ENCODE peak calls at places on chromosomes 11 and 22, in nine cellular contexts. W, I, E, L, V, A, D, Y and N are unnamed samples.

GRCh38 chr22:36328635-36329216 is 59.0 kb downstream of the MYH9 start:
- DNase-seq in W (peak; percentile 92), I (peak; percentile 75), E (no peak), L (peak; percentile 70), V (peak; percentile 57), A (peak; percentile 94), D (no peak), Y (peak; percentile 97), N (peak; percentile 69)

GRCh38 chr11:3092603-3093141 is 35.4 kb upstream of the CARS1 start:
- DNase-seq in W (no peak), I (no peak), E (no peak), L (no peak), V (no peak), A (no peak), D (no peak), Y (no peak), N (no peak)

GRCh38 chr11:1150769-1151365 is 6.9 kb upstream of the MUC5AC start:
- DNase-seq in W (peak; percentile 65), I (no peak), E (peak; percentile 52), L (no peak), V (no peak), A (peak; percentile 12), D (peak; percentile 36), Y (peak; percentile 69), N (peak; percentile 18)

GRCh38 chr11:35138949-35139881 is at the start of gene CD44:
- DNase-seq in W (peak; percentile 58), I (peak; percentile 94), E (peak; percentile 83), L (peak; percentile 72), V (peak; percentile 79), A (peak; percentile 80), D (peak; percentile 84), Y (peak; percentile 91), N (peak; percentile 89)

GRCh38 chr11:125802387-125802786 is 14.5 kb downstream of the PATE3 start:
- DNase-seq in W (no peak), I (no peak), E (no peak), L (no peak), V (no peak), A (no peak), D (no peak), Y (no peak), N (no peak)

GRCh38 chr11:14578551-14578956 is 58.4 kb upstream of the PSMA1 start:
- DNase-seq in W (peak; percentile 89), I (peak; percentile 83), E (peak; percentile 41), L (no peak), V (peak; percentile 30), A (peak; percentile 13), D (peak; percentile 61), Y (peak; percentile 83), N (peak; percentile 15)

GRCh38 chr11:10302744-10303557 is 1.9 kb upstream of the ADM start:
- DNase-seq in W (peak; percentile 78), I (peak; percentile 87), E (peak; percentile 98), L (no peak), V (peak; percentile 86), A (no peak), D (peak; percentile 96), Y (peak; percentile 77), N (peak; percentile 86)

GRCh38 chr11:19352072-19352735 is 111.5 kb upstream of the E2F8 start:
- DNase-seq in W (no peak), I (no peak), E (no peak), L (peak; percentile 38), V (no peak), A (no peak), D (no peak), Y (no peak), N (no peak)

GRCh38 chr11:17388609-17389204 is at the start of gene KCNJ11:
- DNase-seq in W (no peak), I (no peak), E (peak; percentile 35), L (no peak), V (no peak), A (no peak), D (peak; percentile 27), Y (no peak), N (no peak)

GRCh38 chr11:9568854-9569587 is 4.4 kb upstream of the WEE1 start:
- DNase-seq in W (peak; percentile 96), I (no peak), E (peak; percentile 94), L (peak; percentile 96), V (peak; percentile 64), A (peak; percentile 91), D (peak; percentile 91), Y (peak; percentile 96), N (peak; percentile 95)

GRCh38 chr11:132804258-132804657 is 728.0 kb downstream of the OPCML start:
- DNase-seq in W (no peak), I (no peak), E (no peak), L (no peak), V (no peak), A (no peak), D (no peak), Y (no peak), N (no peak)

GRCh38 chr22:40196628-40197027 is 18.9 kb downstream of the TNRC6B start:
- DNase-seq in W (peak; percentile 93), I (no peak), E (no peak), L (peak; percentile 80), V (no peak), A (peak; percentile 96), D (no peak), Y (peak; percentile 94), N (peak; percentile 89)

GRCh38 chr11:1924646-1925372 is 5.3 kb downstream of the TNNT3 start:
- DNase-seq in W (no peak), I (no peak), E (no peak), L (no peak), V (no peak), A (no peak), D (no peak), Y (no peak), N (no peak)

GRCh38 chr11:119375629-119376196 is 5.8 kb downstream of the USP2 start:
- DNase-seq in W (peak; percentile 55), I (no peak), E (peak; percentile 58), L (peak; percentile 16), V (no peak), A (peak; percentile 71), D (no peak), Y (peak; percentile 75), N (peak; percentile 60)

GRCh38 chr22:32206774-32207758 is 2.2 kb upstream of the RFPL2 start:
- DNase-seq in W (peak; percentile 40), I (no peak), E (peak; percentile 51), L (no peak), V (no peak), A (no peak), D (peak; percentile 62), Y (peak; percentile 27), N (peak; percentile 12)

GRCh38 chr11:70205049-70205725 is 2.1 kb downstream of the FADD start:
- DNase-seq in W (peak; percentile 44), I (no peak), E (no peak), L (no peak), V (no peak), A (peak; percentile 26), D (no peak), Y (peak; percentile 40), N (peak; percentile 13)
- H3K4me3 ChIP-seq in W (peak overlapping the region; percentile 95), I (peak overlapping the region; percentile 99), E (no peak overlapping the region), L (peak overlapping the region; percentile 98), V (no peak overlapping the region), A (peak overlapping the region; percentile 80), D (no peak overlapping the region), Y (peak overlapping the region; percentile 99), N (peak overlapping the region; percentile 98)

GRCh38 chr22:19984201-19984753 is 32.3 kb downstream of the ARVCF start:
- DNase-seq in W (peak; percentile 67), I (no peak), E (no peak), L (no peak), V (no peak), A (peak; percentile 68), D (no peak), Y (peak; percentile 76), N (peak; percentile 57)

GRCh38 chr22:19983701-19984100 is 32.9 kb downstream of the ARVCF start:
- DNase-seq in W (no peak), I (no peak), E (no peak), L (no peak), V (no peak), A (no peak), D (no peak), Y (no peak), N (no peak)

GRCh38 chr22:19986011-19986409 is 30.6 kb downstream of the ARVCF start:
- DNase-seq in W (no peak), I (no peak), E (no peak), L (no peak), V (no peak), A (no peak), D (no peak), Y (no peak), N (no peak)

GRCh38 chr22:19986410-19987341 is 29.9 kb downstream of the ARVCF start:
- DNase-seq in W (peak; percentile 70), I (peak; percentile 70), E (peak; percentile 79), L (peak; percentile 15), V (peak; percentile 71), A (peak; percentile 39), D (peak; percentile 78), Y (peak; percentile 64), N (peak; percentile 61)

DNA sequence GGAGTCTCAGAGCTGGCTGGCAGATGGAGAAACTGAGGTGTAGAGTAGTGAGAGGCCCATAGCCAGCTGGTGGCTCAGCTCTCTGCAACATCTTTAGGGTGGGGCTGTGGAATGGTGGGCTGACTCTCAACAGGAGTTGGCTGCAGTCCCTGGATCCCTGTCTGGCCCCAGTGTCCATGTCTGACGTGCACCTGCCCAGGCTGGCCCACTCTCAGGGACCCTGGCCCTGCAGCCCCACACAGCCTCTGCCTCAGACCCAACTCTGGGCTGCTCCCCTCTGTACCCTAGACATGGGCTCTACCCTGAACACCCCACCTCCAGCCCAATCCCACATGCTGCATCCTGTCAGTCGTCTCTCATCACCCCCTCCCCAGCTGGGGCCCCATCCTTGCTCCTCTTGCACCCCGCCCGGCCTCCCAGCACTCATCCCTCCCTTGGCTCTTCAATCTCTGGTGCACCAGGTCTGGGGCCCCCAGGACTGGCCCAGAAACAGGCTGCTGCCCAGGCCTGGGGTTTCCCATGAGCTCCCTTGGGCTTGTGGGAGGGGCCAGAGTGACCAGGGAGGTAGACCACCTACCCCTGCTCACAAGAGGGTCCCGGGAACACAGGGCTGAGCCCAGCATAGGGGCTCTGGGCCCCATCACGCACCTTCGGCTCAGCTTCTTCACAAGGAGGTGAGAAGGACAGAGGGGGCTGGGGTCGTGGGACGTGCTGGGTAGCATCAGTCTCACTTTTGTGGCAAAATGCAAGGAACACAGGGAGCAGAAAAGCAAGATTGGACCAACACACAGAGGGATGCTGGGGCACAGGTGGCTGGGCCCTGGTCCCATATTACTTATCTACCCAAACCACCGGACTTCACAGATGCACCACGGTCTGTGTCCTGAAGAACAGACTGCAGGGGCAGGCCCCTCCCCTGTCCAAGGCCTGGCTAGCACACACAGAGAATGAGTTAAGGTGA is 31.5 kb downstream of the ARVCF start:
- DNase-seq in W (no peak), I (no peak), E (no peak), L (no peak), V (no peak), A (no peak), D (no peak), Y (no peak), N (no peak)
- H3K4me3 ChIP-seq in W (no peak overlapping the region), I (no peak overlapping the region), E (no peak overlapping the region), L (no peak overlapping the region), V (no peak overlapping the region), A (no peak overlapping the region), D (no peak overlapping the region), Y (no peak overlapping the region), N (no peak overlapping the region)

GRCh38 chr11:30017467-30017895 is 651 bp upstream of the KCNA4 start:
- DNase-seq in W (no peak), I (no peak), E (no peak), L (no peak), V (no peak), A (no peak), D (no peak), Y (no peak), N (no peak)
- H3K4me3 ChIP-seq in W (no peak overlapping the region), I (no peak overlapping the region), E (no peak overlapping the region), L (peak overlapping the region; percentile 41), V (no peak overlapping the region), A (no peak overlapping the region), D (no peak overlapping the region), Y (no peak overlapping the region), N (no peak overlapping the region)

GRCh38 chr11:44833869-44834452 is 107.2 kb downstream of the TSPAN18 start:
- DNase-seq in W (no peak), I (no peak), E (no peak), L (no peak), V (no peak), A (no peak), D (no peak), Y (no peak), N (no peak)
- H3K4me3 ChIP-seq in W (no peak overlapping the region), I (no peak overlapping the region), E (no peak overlapping the region), L (no peak overlapping the region), V (no peak overlapping the region), A (no peak overlapping the region), D (no peak overlapping the region), Y (no peak overlapping the region), N (no peak overlapping the region)